ENCODE peak calls at places on chromosomes 11 and 22, in seven cellular contexts. Y is stimulated activated CD8-positive, alpha-beta memory T cell treated with anti-CD3 and anti-CD28 coated beads, Interleukin-15, amount 100 ng/mL, for 1 hour; F is T-helper 1 cell; A is bronchial epithelial cell; U is activated T-cell treated with anti-CD3 and anti-CD28 coated beads for 1 hour; Z is DMS153; O is cardiac fibroblast. H is an unnamed sample.

GRCh38 chr11:26947379-26947844 is 46.5 kb upstream of the FIBIN start:
- DNase-seq in U (no peak), F (no peak), Y (no peak), Z (no peak), A (peak; percentile 67), O (peak; percentile 99), H (no peak)

GRCh38 chr11:111561801-111562325 is 21.3 kb downstream of the LAYN start:
- DNase-seq in O (peak; percentile 66), Z (no peak), U (no peak), A (peak; percentile 75), F (no peak), Y (no peak), H (no peak)

GRCh38 chr22:30295576-30295975 is 6.3 kb upstream of the CASTOR1 start:
- DNase-seq in U (no peak), Y (no peak), O (no peak), Z (no peak), A (no peak), F (no peak), H (no peak)

GRCh38 chr22:48192920-48193319 is 1430.5 kb downstream of the TBC1D22A start:
- DNase-seq in O (no peak), Y (no peak), F (no peak), Z (peak; percentile 28), U (no peak), A (no peak), H (no peak)

GRCh38 chr22:17842386-17842785 is 68.1 kb upstream of the BID start:
- DNase-seq in Z (no peak), O (no peak), Y (no peak), F (peak; percentile 33), A (no peak), U (peak; percentile 10), H (no peak)

GRCh38 chr22:41910050-41910598 is 4.8 kb downstream of the SHISA8 start:
- DNase-seq in Z (no peak), Y (no peak), A (no peak), O (no peak), U (no peak), F (no peak), H (no peak)

GRCh38 chr22:31683181-31684105 is 21.4 kb upstream of the PISD start:
- DNase-seq in F (no peak), U (no peak), Y (no peak), O (no peak), Z (no peak), A (peak; percentile 97), H (no peak)

GRCh38 chr22:28931844-28932561 is 48.6 kb downstream of the ZNRF3 start:
- DNase-seq in A (no peak), Y (no peak), Z (no peak), F (no peak), O (no peak), U (no peak), H (no peak)

GRCh38 chr11:65473275-65473860 is 25.5 kb upstream of the MALAT1 start:
- DNase-seq in Z (no peak), O (no peak), U (no peak), A (no peak), F (no peak), Y (no peak), H (no peak)

GRCh38 chr11:31690041-31690440 is 121.1 kb downstream of the PAX6 start:
- DNase-seq in U (no peak), Z (no peak), A (no peak), O (peak; percentile 52), F (no peak), Y (no peak), H (no peak)

GRCh38 chr11:26087095-26087935 is 244.6 kb upstream of the ANO3 start:
- DNase-seq in U (no peak), F (no peak), O (no peak), Y (no peak), Z (no peak), A (no peak), H (no peak)

GRCh38 chr11:60377737-60378136 is 595 bp upstream of the MS4A7 start:
- DNase-seq in Y (no peak), F (no peak), Z (no peak), O (no peak), U (no peak), A (no peak), H (no peak)

GRCh38 chr11:83864412-83865057 is 578.4 kb upstream of the CCDC90B start:
- DNase-seq in O (no peak), U (no peak), F (no peak), Z (no peak), Y (no peak), A (no peak), H (no peak)

H was measured in K562.